ENCODE peak calls at places on chromosome 5, in seven cellular contexts. C is neural progenitor cell; B is ureter; E is NCI-H774; S is neuronal stem cell; H is CD4-positive, alpha-beta memory T cell; W is T-helper 2 cell. T is an unnamed sample.

GRCh38 chr5:88824892-88825781 is 57.8 kb downstream of the MEF2C start:
- DNase-seq in E (no peak), B (no peak), W (no peak), H (no peak), C (no peak), S (no peak), T (no peak)

GRCh38 chr5:139385061-139385889 is 2.2 kb upstream of the SLC23A1 start:
- DNase-seq in E (peak), W (peak), H (peak), B (no peak), C (no peak), S (no peak), T (no peak)

GRCh38 chr5:14165375-14166091 is 22.4 kb downstream of the TRIO start:
- DNase-seq in E (no peak), S (no peak), C (no peak), W (no peak), H (no peak), B (no peak), T (no peak)

GRCh38 chr5:109125755-109126429 is 283.9 kb downstream of the PJA2 start:
- DNase-seq in B (no peak), C (peak), S (no peak), W (no peak), E (no peak), H (no peak), T (no peak)

GRCh38 chr5:27906481-27906880 is 868.1 kb upstream of the CDH9 start:
- DNase-seq in H (no peak), C (no peak), W (no peak), S (no peak), B (no peak), E (no peak), T (no peak)

GRCh38 chr5:1130218-1130946 is 18.5 kb upstream of the SLC12A7 start:
- DNase-seq in C (no peak), H (no peak), E (peak), W (no peak), B (peak), S (no peak), T (no peak)

GRCh38 chr5:142894749-142895148 is 124.6 kb downstream of the ARHGAP26 start:
- DNase-seq in W (no peak), C (no peak), S (no peak), E (no peak), B (no peak), H (no peak), T (no peak)

GRCh38 chr5:171445910-171446516 is 26.6 kb downstream of the FGF18 start:
- DNase-seq in E (no peak), H (no peak), B (peak), C (no peak), W (no peak), S (no peak), T (no peak)

GRCh38 chr5:91383956-91384300 is 811 bp upstream of the ARRDC3 start:
- DNase-seq in B (no peak), S (peak), C (peak), E (no peak), H (no peak), W (no peak), T (no peak)

GRCh38 chr5:43042626-43043399 is 2.7 kb upstream of the ANXA2R start:
- DNase-seq in C (peak), E (peak), S (peak), H (peak), B (peak), W (peak), T (peak)

GRCh38 chr5:68325065-68325580 is 109.6 kb downstream of the PIK3R1 start:
- DNase-seq in B (no peak), S (no peak), W (no peak), H (no peak), C (no peak), E (no peak), T (no peak)

GRCh38 chr5:171999100-171999499 is 7.3 kb downstream of the FBXW11 start:
- DNase-seq in C (no peak), H (no peak), S (no peak), W (no peak), E (no peak), B (no peak), T (no peak)

GRCh38 chr5:90020575-90021535 is 388.7 kb downstream of the CETN3 start:
- DNase-seq in S (no peak), E (peak), H (no peak), C (no peak), B (no peak), W (no peak), T (no peak)

GRCh38 chr5:137361275-137361674 is 137.9 kb downstream of the SPOCK1 start:
- DNase-seq in C (no peak), B (no peak), H (no peak), E (no peak), S (no peak), W (no peak), T (no peak)

GRCh38 chr5:139837711-139838380 is 42.2 kb downstream of the PSD2 start:
- DNase-seq in E (no peak), W (no peak), B (no peak), S (no peak), C (no peak), H (no peak), T (no peak)

GRCh38 chr5:95042040-95042439 is 242.9 kb downstream of the MCTP1 start:
- DNase-seq in E (peak), B (no peak), H (no peak), C (no peak), W (no peak), S (no peak), T (no peak)

GRCh38 chr5:73319036-73319435 is 129.5 kb downstream of the FOXD1 start:
- DNase-seq in W (no peak), H (no peak), S (no peak), C (no peak), E (no peak), B (no peak), T (no peak)

GRCh38 chr5:75192264-75192663 is 44.4 kb downstream of the ANKRD31 start:
- DNase-seq in E (no peak), B (no peak), C (no peak), S (no peak), H (no peak), W (no peak), T (no peak)

GRCh38 chr5:157961176-157961575 is 102.2 kb upstream of the CLINT1 start:
- DNase-seq in C (no peak), B (no peak), H (no peak), S (no peak), E (peak), W (no peak), T (no peak)

GRCh38 chr5:306011-306805 is 15.3 kb upstream of the AHRR start:
- DNase-seq in H (no peak), E (no peak), B (no peak), C (no peak), S (no peak), W (no peak), T (no peak)

GRCh38 chr5:157518963-157519362 is 56.6 kb downstream of the ADAM19 start:
- DNase-seq in H (no peak), B (no peak), S (no peak), W (peak), E (no peak), C (no peak), T (no peak)

GRCh38 chr5:71883745-71884103 is 164.6 kb downstream of the CARTPT start:
- DNase-seq in E (no peak), C (no peak), W (no peak), S (no peak), H (no peak), B (no peak), T (no peak)

GRCh38 chr5:149581931-149582768 is 852 bp downstream of the ARHGEF37 start:
- DNase-seq in E (peak), S (peak), H (no peak), W (peak), C (peak), B (no peak), T (no peak)